ENCODE peak calls at places on chromosome 21, in six cellular contexts. B is A172, Y is HFF-Myc, W is fibroblast of lung, K is astrocyte of the spinal cord, T is NCI-H510A treated with DMSO at 0.1 percent for 48 hours. N is an unnamed sample.

GRCh38 chr21:16040601-16041000 is 310.8 kb downstream of the USP25 start:
- DNase-seq in K (peak; percentile 16), B (peak; percentile 72), W (peak; percentile 54), T (no peak), Y (peak; percentile 22), N (no peak)

GRCh38 chr21:46329796-46330195 is 5.8 kb downstream of the PCNT start:
- DNase-seq in K (no peak), Y (no peak), B (no peak), W (no peak), T (no peak), N (no peak)

GRCh38 chr21:41313765-41314164 is 2.8 kb upstream of the FAM3B start:
- DNase-seq in W (no peak), B (no peak), T (no peak), Y (no peak), K (no peak), N (no peak)

GRCh38 chr21:34037446-34037845 is 35.9 kb upstream of the MRPS6 start:
- DNase-seq in T (no peak), B (peak; percentile 84), K (peak; percentile 70), W (peak; percentile 92), Y (peak; percentile 32), N (no peak)

GRCh38 chr21:32143222-32143939 is 135.5 kb downstream of the MIS18A start:
- DNase-seq in W (peak; percentile 9), B (no peak), Y (peak; percentile 99), T (no peak), K (peak; percentile 42), N (no peak)

GRCh38 chr21:46005481-46005881 is 23.9 kb downstream of the COL6A1 start:
- DNase-seq in Y (no peak), B (no peak), W (no peak), K (no peak), T (no peak), N (no peak)

GRCh38 chr21:39645331-39645730 is 32.6 kb downstream of the B3GALT5 start:
- DNase-seq in B (no peak), K (no peak), T (no peak), Y (no peak), W (no peak), N (no peak)

GRCh38 chr21:38531610-38532009 is 33.3 kb upstream of the ERG start:
- DNase-seq in K (no peak), Y (no peak), B (no peak), W (no peak), T (no peak), N (no peak)

GRCh38 chr21:40516336-40516735 is 330.6 kb downstream of the DSCAM start:
- DNase-seq in K (no peak), W (no peak), B (no peak), T (no peak), Y (no peak), N (no peak)

GRCh38 chr21:14675774-14676530 is 129.8 kb upstream of the SAMSN1 start:
- DNase-seq in B (no peak), W (no peak), K (no peak), Y (no peak), T (no peak), N (no peak)

GRCh38 chr21:43345746-43346409 is 81.1 kb downstream of the SIK1 start:
- DNase-seq in Y (no peak), B (peak; percentile 87), T (no peak), K (peak; percentile 48), W (peak; percentile 68), N (no peak)

GRCh38 chr21:21971384-21971783 is 973.2 kb downstream of the NCAM2 start:
- DNase-seq in W (no peak), T (no peak), Y (no peak), K (no peak), B (no peak), N (no peak)

GRCh38 chr21:34702341-34702807 is 33.6 kb downstream of the CLIC6 start:
- DNase-seq in K (no peak), B (no peak), T (no peak), Y (peak; percentile 48), W (peak; percentile 83), N (no peak)

GRCh38 chr21:45846373-45847160 is 135.0 kb upstream of the COL6A1 start:
- DNase-seq in W (peak; percentile 29), T (no peak), K (peak; percentile 27), B (no peak), Y (no peak), N (no peak)

GRCh38 chr21:36913247-36914169 is 53.0 kb downstream of the HLCS start:
- DNase-seq in T (no peak), Y (no peak), K (no peak), W (no peak), B (no peak), N (no peak)

GRCh38 chr21:45818904-45819285 is 162.7 kb upstream of the COL6A1 start:
- DNase-seq in K (peak; percentile 91), B (peak; percentile 80), T (no peak), Y (peak; percentile 61), W (peak; percentile 86), N (no peak)

GRCh38 chr21:46003575-46004007 is 22.0 kb downstream of the COL6A1 start:
- DNase-seq in K (no peak), B (no peak), W (no peak), Y (no peak), T (no peak), N (no peak)

GRCh38 chr21:18164933-18165332 is 79.7 kb upstream of the CHODL start:
- DNase-seq in B (no peak), T (no peak), Y (no peak), W (no peak), K (no peak), N (no peak)

GRCh38 chr21:24163539-24163938 is 1443.7 kb downstream of the MRPL39 start:
- DNase-seq in B (no peak), T (no peak), K (no peak), Y (no peak), W (no peak), N (no peak)

GRCh38 chr21:37915941-37916794 is at the start of gene KCNJ6:
- DNase-seq in K (peak; percentile 54), Y (no peak), T (peak; percentile 83), W (peak; percentile 41), B (peak; percentile 6), N (no peak)

GRCh38 chr21:36126166-36126565 is 8.7 kb upstream of the CBR3 start:
- DNase-seq in W (no peak), B (no peak), T (no peak), Y (no peak), K (no peak), N (peak; percentile 12)

GRCh38 chr21:18275740-18276139 is 31.1 kb downstream of the CHODL start:
- DNase-seq in Y (no peak), B (no peak), T (no peak), K (no peak), W (no peak), N (no peak)

GRCh38 chr21:32576011-32576410 is 9.3 kb downstream of the TCP10L start:
- DNase-seq in T (no peak), Y (no peak), K (no peak), W (no peak), B (no peak), N (no peak)

GRCh38 chr21:39006653-39007417 is 176.4 kb downstream of the PSMG1 start:
- DNase-seq in B (no peak), T (no peak), K (peak; percentile 62), W (no peak), Y (no peak), N (no peak)

GRCh38 chr21:16304700-16305099 is 574.9 kb downstream of the USP25 start:
- DNase-seq in K (peak; percentile 35), T (no peak), W (no peak), B (peak; percentile 31), Y (no peak), N (no peak)

GRCh38 chr21:17819878-17820232 is 699 bp upstream of the C21orf91 start:
- DNase-seq in W (no peak), Y (peak; percentile 41), T (peak; percentile 31), B (peak; percentile 2), K (no peak), N (peak; percentile 84)

GRCh38 chr21:33892853-33893252 is 22.8 kb downstream of the ATP5PO start:
- DNase-seq in W (no peak), Y (no peak), K (no peak), B (no peak), T (no peak), N (no peak)

GRCh38 chr21:33651965-33652680 is 9.8 kb downstream of the ITSN1 start:
- DNase-seq in K (no peak), Y (no peak), T (peak; percentile 29), W (no peak), B (no peak), N (no peak)

GRCh38 chr21:46406001-46406400 is 52.7 kb upstream of the DIP2A start:
- DNase-seq in K (no peak), Y (no peak), B (no peak), T (no peak), W (no peak), N (no peak)

GRCh38 chr21:44011123-44011773 is 861 bp upstream of the TRAPPC10 start:
- DNase-seq in B (no peak), T (no peak), Y (no peak), W (no peak), K (peak; percentile 56), N (no peak)

GRCh38 chr21:42232176-42232825 is 13.4 kb downstream of the ABCG1 start:
- DNase-seq in B (no peak), K (no peak), Y (no peak), T (peak; percentile 32), W (no peak), N (no peak)

GRCh38 chr21:31524140-31524539 is 135.4 kb upstream of the SOD1 start:
- DNase-seq in Y (no peak), B (peak; percentile 20), K (no peak), W (no peak), T (no peak), N (no peak)